ENCODE peak calls at places on chromosomes 16 and 17, in six cellular contexts. O, X, A, V, D and C are unnamed samples.

GRCh38 chr17:64232466-64233262 is 30.4 kb downstream of the TEX2 start:
- DNase-seq in A (no peak), V (no peak), D (no peak), X (no peak), O (no peak), C (no peak)

GRCh38 chr17:44967026-44967906 is 837 bp downstream of the C1QL1 start:
- DNase-seq in D (no peak), X (no peak), V (no peak), O (no peak), A (peak), C (no peak)

GRCh38 chr17:63631626-63632025 is 9.4 kb downstream of the MAP3K3 start:
- DNase-seq in A (no peak), D (no peak), V (no peak), O (no peak), X (no peak), C (no peak)

GRCh38 chr17:73747221-73748002 is 103.2 kb upstream of the SDK2 start:
- DNase-seq in D (peak), O (no peak), X (no peak), A (no peak), V (no peak), C (no peak)

GRCh38 chr16:4687946-4688673 is 5.3 kb upstream of the NUDT16L1 start:
- DNase-seq in A (peak), O (no peak), X (no peak), V (no peak), D (no peak), C (no peak)

GRCh38 chr16:67884-68789 is 4.3 kb downstream of the RHBDF1 start:
- DNase-seq in X (no peak), A (no peak), V (no peak), D (no peak), O (no peak), C (no peak)

GRCh38 chr16:59964232-59964924 is 1230.3 kb upstream of the GOT2 start:
- DNase-seq in X (no peak), D (no peak), O (no peak), A (no peak), V (no peak), C (no peak)

GRCh38 chr17:79951361-79952264 is 84.1 kb downstream of the TBC1D16 start:
- DNase-seq in D (peak), X (no peak), A (peak), O (peak), V (peak), C (no peak)

GRCh38 chr16:64478258-64478906 is 643.5 kb downstream of the CDH11 start:
- DNase-seq in V (no peak), A (no peak), O (peak), D (no peak), X (no peak), C (no peak)

GRCh38 chr16:31853300-31853699 is 20.3 kb upstream of the ZNF267 start:
- DNase-seq in V (no peak), D (no peak), A (no peak), X (no peak), O (no peak), C (no peak)

GRCh38 chr16:86307518-86307903 is 202.8 kb upstream of the FOXF1 start:
- DNase-seq in X (no peak), O (no peak), A (no peak), V (no peak), D (no peak), C (no peak)